ENCODE peak calls at places on chromosome 6, in seven cellular contexts. Q is cardiac fibroblast, S is uterus, Y is osteocyte, W is GM12865, U is fibroblast of the aortic adventitia, R is astrocyte of the spinal cord. B is an unnamed sample.
A peak's percentile ranks its signal among the peaks of the same experiment; 100 is the strongest.

GRCh38 chr6:97705568-97705967 is 422.6 kb upstream of the MMS22L start:
- DNase-seq in Q (peak; percentile 37), S (no peak), Y (no peak), W (peak; percentile 3), U (peak; percentile 1), R (peak; percentile 11), B (peak; percentile 19)

GRCh38 chr6:80234411-80234810 is 127.9 kb downstream of the BCKDHB start:
- DNase-seq in Q (no peak), S (no peak), Y (no peak), W (no peak), U (no peak), R (no peak), B (no peak)

GRCh38 chr6:150345786-150346185 is 23.0 kb upstream of the IYD start:
- DNase-seq in Q (peak; percentile 32), S (no peak), Y (no peak), W (no peak), U (no peak), R (no peak), B (no peak)

GRCh38 chr6:80364206-80364605 is 257.7 kb downstream of the BCKDHB start:
- DNase-seq in Q (no peak), S (no peak), Y (no peak), W (no peak), U (no peak), R (no peak), B (no peak)

GRCh38 chr6:31776563-31776960 is 566 bp downstream of the VWA7 start:
- DNase-seq in Q (peak; percentile 5), S (no peak), Y (no peak), W (no peak), U (no peak), R (no peak), B (no peak)

GRCh38 chr6:77650098-77650663 is 2.7 kb upstream of the MEI4 start:
- DNase-seq in Q (peak; percentile 17), S (no peak), Y (no peak), W (peak; percentile 8), U (no peak), R (peak; percentile 15), B (peak; percentile 87)

GRCh38 chr6:17211101-17211500 is 70.1 kb upstream of the RBM24 start:
- DNase-seq in Q (no peak), S (no peak), Y (no peak), W (no peak), U (no peak), R (no peak), B (no peak)

GRCh38 chr6:119173249-119174084 is 95.0 kb upstream of the FAM184A start:
- DNase-seq in Q (no peak), S (no peak), Y (no peak), W (no peak), U (no peak), R (no peak), B (no peak)

GRCh38 chr6:144710207-144710606 is 425.1 kb downstream of the UTRN start:
- DNase-seq in Q (peak; percentile 90), S (no peak), Y (no peak), W (no peak), U (peak; percentile 83), R (peak; percentile 76), B (no peak)

GRCh38 chr6:8029243-8029870 is 34.8 kb downstream of the BLOC1S5 start:
- DNase-seq in Q (peak; percentile 46), S (no peak), Y (no peak), W (no peak), U (peak; percentile 36), R (no peak), B (peak; percentile 67)

GRCh38 chr6:137927777-137928218 is 60.7 kb downstream of the TNFAIP3 start:
- DNase-seq in Q (peak; percentile 43), S (no peak), Y (no peak), W (peak; percentile 95), U (no peak), R (peak; percentile 29), B (no peak)

GRCh38 chr6:42569102-42570028 is 5.5 kb downstream of the UBR2 start:
- DNase-seq in Q (peak; percentile 96), S (no peak), Y (no peak), W (peak; percentile 29), U (peak; percentile 95), R (peak; percentile 87), B (no peak)

GRCh38 chr6:111764238-111765182 is 108.7 kb downstream of the FYN start:
- DNase-seq in Q (no peak), S (no peak), Y (no peak), W (peak; percentile 93), U (no peak), R (peak; percentile 73), B (no peak)

GRCh38 chr6:15131234-15132195 is 114.4 kb upstream of the JARID2 start:
- DNase-seq in Q (no peak), S (peak; percentile 37), Y (no peak), W (no peak), U (no peak), R (no peak), B (peak; percentile 61)

GRCh38 chr6:45633272-45633908 is 255.7 kb upstream of the SUPT3H start:
- DNase-seq in Q (no peak), S (no peak), Y (no peak), W (no peak), U (no peak), R (no peak), B (no peak)

GRCh38 chr6:162621246-162621645 is 106.3 kb downstream of the PRKN start:
- DNase-seq in Q (no peak), S (peak; percentile 49), Y (no peak), W (peak; percentile 15), U (peak; percentile 1), R (peak; percentile 41), B (no peak)

GRCh38 chr6:126628125-126628524 is 288.2 kb downstream of the CENPW start:
- DNase-seq in Q (no peak), S (no peak), Y (no peak), W (peak; percentile 23), U (no peak), R (no peak), B (no peak)

GRCh38 chr6:71138416-71138815 is 150.2 kb upstream of the OGFRL1 start:
- DNase-seq in Q (no peak), S (no peak), Y (no peak), W (no peak), U (no peak), R (peak; percentile 28), B (no peak)

GRCh38 chr6:111230351-111231077 is 143.2 kb downstream of the SLC16A10 start:
- DNase-seq in Q (peak; percentile 82), S (no peak), Y (no peak), W (no peak), U (peak; percentile 94), R (peak; percentile 55), B (no peak)

GRCh38 chr6:28807682-28808280 is 116.0 kb downstream of the TRIM27 start:
- DNase-seq in Q (peak; percentile 88), S (no peak), Y (no peak), W (peak; percentile 68), U (peak; percentile 58), R (peak; percentile 57), B (no peak)

GRCh38 chr6:28811873-28812272 is 111.9 kb downstream of the TRIM27 start:
- DNase-seq in Q (peak; percentile 66), S (no peak), Y (no peak), W (peak; percentile 52), U (no peak), R (no peak), B (no peak)

GRCh38 chr6:28808383-28808782 is 115.4 kb downstream of the TRIM27 start:
- DNase-seq in Q (no peak), S (no peak), Y (no peak), W (no peak), U (no peak), R (no peak), B (no peak)

GRCh38 chr6:28810655-28811053 is 113.1 kb downstream of the TRIM27 start:
- DNase-seq in Q (no peak), S (no peak), Y (no peak), W (peak; percentile 39), U (no peak), R (no peak), B (no peak)

GRCh38 chr6:28809947-28810654 is 113.7 kb downstream of the TRIM27 start:
- DNase-seq in Q (no peak), S (no peak), Y (no peak), W (peak; percentile 27), U (no peak), R (no peak), B (no peak)
- TF ChIP-seq CTCF in Q (peak; percentile 9), S (no peak), Y (no peak), W (no peak), U (no peak), R (no peak), B (no peak)

GRCh38 chr6:154953644-154954043 is 41.5 kb upstream of the TIAM2 start:
- DNase-seq in Q (no peak), S (no peak), Y (no peak), W (no peak), U (no peak), R (no peak), B (no peak)

GRCh38 chr6:154960299-154960796 is 34.8 kb upstream of the TIAM2 start:
- DNase-seq in Q (no peak), S (peak; percentile 15), Y (no peak), W (no peak), U (no peak), R (no peak), B (no peak)

GRCh38 chr6:154954352-154954751 is 40.8 kb upstream of the TIAM2 start:
- DNase-seq in Q (no peak), S (no peak), Y (no peak), W (no peak), U (no peak), R (peak; percentile 33), B (no peak)

GRCh38 chr6:154958469-154958868 is 36.6 kb upstream of the TIAM2 start:
- DNase-seq in Q (no peak), S (no peak), Y (no peak), W (peak; percentile 12), U (no peak), R (no peak), B (no peak)

GRCh38 chr6:154956771-154957522 is 38.2 kb upstream of the TIAM2 start:
- DNase-seq in Q (no peak), S (no peak), Y (no peak), W (no peak), U (no peak), R (no peak), B (no peak)
- TF ChIP-seq CTCF in Q (no peak), S (no peak), Y (no peak), W (no peak), U (no peak), R (no peak), B (no peak)

DNA sequence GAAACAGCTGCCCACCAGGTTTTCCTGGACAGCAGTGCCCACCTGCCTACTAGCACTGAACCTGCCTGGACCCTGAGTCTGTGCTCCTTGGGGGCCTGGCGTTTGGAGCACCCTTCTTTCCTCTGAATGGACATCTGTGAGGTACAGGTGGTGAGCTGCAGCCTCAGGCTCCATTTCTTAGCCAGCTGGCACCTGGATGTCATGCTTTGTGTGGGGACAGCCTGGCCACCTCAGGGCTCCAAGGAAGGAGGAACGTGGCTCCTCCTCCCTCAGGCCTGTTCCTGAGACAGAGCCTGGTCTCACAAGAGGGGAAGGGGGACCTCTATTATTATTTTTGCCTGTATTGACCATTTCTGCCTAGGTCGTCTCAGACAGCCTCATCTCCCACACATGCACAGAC is 8.1 kb downstream of the TMEM151B start:
- DNase-seq in Q (no peak), S (no peak), Y (no peak), W (no peak), U (no peak), R (no peak), B (no peak)
- TF ChIP-seq CTCF in Q (no peak), S (no peak), Y (no peak), W (no peak), U (no peak), R (no peak), B (no peak)

GRCh38 chr6:21340563-21340962 is 253.0 kb upstream of the SOX4 start:
- DNase-seq in Q (peak; percentile 8), S (no peak), Y (no peak), W (no peak), U (peak; percentile 7), R (no peak), B (no peak)
- TF ChIP-seq CTCF in Q (no peak), S (no peak), Y (no peak), W (no peak), U (no peak), R (no peak), B (no peak)